ENCODE peak calls at places on chromosomes 11 and 22, in five cellular contexts. H is SK-N-MC; N is neuronal stem cell; C is suprapubic skin; G is naive thymus-derived CD4-positive, alpha-beta T cell. J is an unnamed sample.

GRCh38 chr22:32199961-32200360 is 4.9 kb downstream of the RFPL2 start:
- DNase-seq in C (no peak), N (no peak), G (no peak), H (no peak), J (no peak)

GRCh38 chr11:18633256-18634139 is 644 bp downstream of the SPTY2D1 start:
- DNase-seq in C (peak), N (no peak), H (peak), G (no peak), J (no peak)

GRCh38 chr22:50684986-50685385 is 12.4 kb downstream of the SHANK3 start:
- DNase-seq in H (no peak), N (no peak), C (no peak), G (no peak), J (no peak)

GRCh38 chr22:43042101-43042780 is 27.3 kb upstream of the PACSIN2 start:
- DNase-seq in H (no peak), C (no peak), G (no peak), N (no peak), J (no peak)

GRCh38 chr11:118609380-118610219 is 2.2 kb downstream of the PHLDB1 start:
- DNase-seq in G (no peak), C (peak), H (no peak), N (no peak), J (no peak)

GRCh38 chr11:103420593-103420992 is 311.4 kb downstream of the DYNC2H1 start:
- DNase-seq in C (no peak), H (no peak), G (no peak), N (no peak), J (no peak)

GRCh38 chr11:61577383-61578118 is 3.3 kb downstream of the SYT7 start:
- DNase-seq in N (no peak), G (no peak), C (no peak), H (no peak), J (no peak)

GRCh38 chr11:69144719-69145365 is 10.9 kb upstream of the SMIM38 start:
- DNase-seq in G (no peak), H (no peak), C (no peak), N (no peak), J (no peak)

GRCh38 chr11:134229131-134229790 is 4.8 kb downstream of the VPS26B start:
- DNase-seq in H (no peak), G (no peak), C (no peak), N (no peak), J (no peak)

GRCh38 chr11:110982214-110982613 is 263.3 kb upstream of the POU2AF2 start:
- DNase-seq in G (no peak), C (no peak), N (no peak), H (no peak), J (no peak)

GRCh38 chr11:108160970-108161566 is 39.7 kb downstream of the ACAT1 start:
- DNase-seq in N (no peak), C (no peak), G (no peak), H (no peak), J (no peak)

GRCh38 chr11:110919241-110919893 is 207.1 kb upstream of the ARHGAP20 start:
- DNase-seq in G (no peak), N (no peak), C (no peak), H (no peak), J (no peak)

GRCh38 chr22:50625568-50626313 is 2.2 kb downstream of the ARSA start:
- DNase-seq in N (no peak), G (no peak), H (no peak), C (peak), J (no peak)

GRCh38 chr11:72975778-72976520 is 161.7 kb downstream of the ATG16L2 start:
- DNase-seq in G (no peak), C (no peak), N (no peak), H (peak), J (no peak)

GRCh38 chr11:34929794-34930763 is 13.7 kb downstream of the PDHX start:
- DNase-seq in H (no peak), G (no peak), N (no peak), C (no peak), J (no peak)

GRCh38 chr11:12949456-12949855 is 59.7 kb upstream of the RASSF10 start:
- DNase-seq in H (no peak), C (no peak), N (no peak), G (no peak), J (no peak)

DNA sequence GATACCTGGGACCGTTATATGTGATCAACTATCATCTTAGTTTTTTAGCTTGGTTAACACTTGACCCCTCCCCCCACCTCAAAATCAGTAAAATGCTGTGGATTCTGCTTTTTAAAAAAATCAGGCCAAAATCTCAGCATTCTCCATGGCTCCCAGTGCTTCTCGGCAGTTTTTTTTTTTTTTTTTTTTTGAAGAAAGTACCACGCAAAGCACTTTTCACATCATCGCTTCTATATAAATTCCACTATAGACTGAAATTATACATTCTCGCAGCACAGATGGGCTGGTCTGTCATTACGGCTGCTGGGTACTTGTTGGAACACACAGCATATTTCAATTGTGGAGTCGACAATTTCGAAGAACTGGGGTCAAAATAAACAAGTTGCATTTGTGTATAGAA is 67.7 kb upstream of the PPARA start:
- DNase-seq in C (no peak), G (no peak), H (no peak), N (no peak), J (no peak)
- H3K27ac ChIP-seq in C (peak), G (no peak), H (peak), N (no peak), J (peak)

GRCh38 chr22:17430298-17430900 is 61.1 kb downstream of the CECR2 start:
- DNase-seq in G (no peak), H (no peak), C (no peak), N (no peak), J (no peak)
- H3K27ac ChIP-seq in G (no peak), H (no peak), C (no peak), N (peak), J (no peak)

GRCh38 chr11:74012072-74012809 is 3.4 kb upstream of the UCP3 start:
- DNase-seq in G (no peak), N (no peak), C (no peak), H (no peak), J (no peak)
- H3K27ac ChIP-seq in G (peak), N (no peak), C (no peak), H (no peak), J (no peak)

GRCh38 chr11:102305352-102306047 is 11.8 kb upstream of the BIRC3 start:
- DNase-seq in C (no peak), H (no peak), G (no peak), N (no peak), J (no peak)

GRCh38 chr11:102306817-102307814 is 10.2 kb upstream of the BIRC3 start:
- DNase-seq in C (no peak), H (no peak), N (no peak), G (peak), J (no peak)

GRCh38 chr11:102309621-102310541 is 7.4 kb upstream of the BIRC3 start:
- DNase-seq in G (no peak), H (peak), C (no peak), N (no peak), J (no peak)

GRCh38 chr11:102304686-102305085 is 12.6 kb upstream of the BIRC3 start:
- DNase-seq in H (no peak), N (no peak), C (no peak), G (no peak), J (no peak)

GRCh38 chr11:102306048-102306575 is 11.2 kb upstream of the BIRC3 start:
- DNase-seq in N (no peak), G (no peak), H (no peak), C (no peak), J (no peak)
- H3K27ac ChIP-seq in N (no peak), G (peak), H (peak), C (peak), J (no peak)

GRCh38 chr11:23574149-23574548 is 713.9 kb upstream of the CCDC179 start:
- DNase-seq in H (no peak), C (no peak), G (no peak), N (no peak), J (no peak)

GRCh38 chr11:23573430-23573829 is 713.2 kb upstream of the CCDC179 start:
- DNase-seq in H (no peak), G (no peak), C (no peak), N (no peak), J (no peak)

DNA sequence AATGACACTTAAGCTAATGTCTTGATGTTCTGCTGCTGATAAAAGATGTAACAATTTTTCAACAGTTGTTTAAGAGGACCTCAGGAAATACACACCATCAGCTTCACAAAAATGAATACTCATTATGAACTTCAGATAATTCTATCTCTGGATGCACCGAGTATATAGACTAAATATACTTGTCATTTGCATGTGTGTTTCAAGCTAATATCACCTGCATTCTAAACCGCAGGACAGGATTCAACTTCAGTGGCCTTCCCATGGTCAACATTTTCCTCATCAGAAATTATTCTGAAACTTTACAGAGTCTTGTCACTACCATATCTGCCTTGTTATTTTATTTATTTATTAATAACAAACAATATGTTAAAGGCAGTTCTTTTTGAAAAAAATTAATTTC is 717.0 kb upstream of the CCDC179 start:
- DNase-seq in C (no peak), N (no peak), G (no peak), H (no peak), J (no peak)
- H3K27ac ChIP-seq in C (no peak), N (no peak), G (no peak), H (no peak), J (no peak)

GRCh38 chr22:35380537-35381423 is at the start of gene HMOX1:
- DNase-seq in C (peak), G (no peak), N (peak), H (no peak), J (peak)

GRCh38 chr22:35381424-35381772 is 502 bp downstream of the HMOX1 start:
- DNase-seq in H (no peak), N (no peak), G (no peak), C (no peak), J (no peak)

GRCh38 chr22:35379146-35379993 is 1.5 kb upstream of the HMOX1 start:
- DNase-seq in C (no peak), N (no peak), H (no peak), G (no peak), J (no peak)

GRCh38 chr22:35378547-35379078 is 2.3 kb upstream of the HMOX1 start:
- DNase-seq in C (no peak), G (no peak), N (no peak), H (no peak), J (no peak)

DNA sequence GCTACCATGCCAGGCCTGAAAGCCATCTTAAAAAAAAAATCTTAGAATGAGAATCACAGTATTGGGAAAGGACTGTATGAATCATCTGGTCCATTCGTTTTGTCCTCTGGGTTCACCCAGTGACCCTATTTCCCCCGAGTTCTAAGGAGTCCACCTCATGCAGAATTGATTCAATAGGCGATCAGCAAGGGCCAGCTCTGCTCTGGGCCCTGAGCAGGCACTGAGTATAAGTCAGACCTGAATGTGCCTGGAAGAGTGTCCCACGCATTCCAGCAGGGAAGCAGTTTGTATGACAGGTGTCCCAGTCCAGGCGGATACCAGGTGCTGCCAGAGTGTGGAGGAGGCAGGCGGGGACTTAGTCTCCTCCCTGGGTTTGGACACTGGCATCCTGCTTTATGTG is 883 bp upstream of the HMOX1 start:
- DNase-seq in C (no peak), N (no peak), H (no peak), G (no peak), J (no peak)
- H3K27ac ChIP-seq in C (peak), N (no peak), H (no peak), G (no peak), J (peak)

GRCh38 chr11:57527056-57527631 is 3.4 kb downstream of the TIMM10 start:
- DNase-seq in H (no peak), G (peak), C (peak), N (peak), J (no peak)
- H3K27ac ChIP-seq in H (no peak), G (peak), C (no peak), N (no peak), J (no peak)

J was measured in coronary artery.